ENCODE peak calls at places on chromosomes 4 and X, in four cellular contexts. R is tibial nerve, B is anterior cingulate cortex, V is fibroblast of the aortic adventitia. T is an unnamed sample.

GRCh38 chr4:158782539-158783360 is 13.9 kb downstream of the FNIP2 start:
- DNase-seq in V (peak; percentile 58), R (no peak), B (no peak), T (no peak)

GRCh38 chr4:1396806-1397455 is 9.3 kb downstream of the NKX1-1 start:
- DNase-seq in V (no peak), R (no peak), B (no peak), T (peak; percentile 37)

GRCh38 chr4:38832624-38833528 is 23.7 kb downstream of the TLR6 start:
- DNase-seq in V (no peak), R (no peak), B (no peak), T (no peak)

GRCh38 chr4:6253111-6253510 is 16.5 kb upstream of the WFS1 start:
- DNase-seq in V (no peak), R (no peak), B (no peak), T (no peak)

GRCh38 chr4:54550415-54551171 is 107.2 kb upstream of the KIT start:
- DNase-seq in R (no peak), B (no peak), V (no peak), T (no peak)

GRCh38 chr4:2246384-2247127 is 4.6 kb upstream of the HAUS3 start:
- DNase-seq in V (no peak), B (no peak), R (no peak), T (peak; percentile 15)

GRCh38 chrX:10128386-10128785 is 28.4 kb upstream of the CLCN4 start:
- DNase-seq in R (no peak), B (no peak), V (no peak), T (no peak)

GRCh38 chr4:6469144-6469543 is 3.3 kb downstream of the PPP2R2C start:
- DNase-seq in R (no peak), V (no peak), B (no peak), T (no peak)

GRCh38 chrX:101550825-101551767 is 749 bp downstream of the ARMCX1 start:
- DNase-seq in R (peak; percentile 30), V (peak; percentile 45), B (no peak), T (no peak)

GRCh38 chr4:14562901-14563300 is 439.4 kb upstream of the CPEB2 start:
- DNase-seq in B (no peak), V (no peak), R (no peak), T (no peak)

GRCh38 chr4:78002260-78002659 is 54.9 kb upstream of the FRAS1 start:
- DNase-seq in V (peak; percentile 18), R (no peak), B (no peak), T (no peak)

T was measured in breast epithelium.